ENCODE peak calls at places on chromosome 4, in five cellular contexts. One of them, this sample, is unnamed.

GRCh38 chr4:174972911-174973310 is 54.8 kb downstream of the ADAM29 start:
- ATAC-seq in body of pancreas: no peak
- ATAC-seq in HepG2: no peak
- ATAC-seq in IMR-90: no peak
- ATAC-seq in right lobe of liver: no peak
- ATAC-seq in this sample: no peak

GRCh38 chr4:74397748-74398426 is 32.9 kb downstream of the EREG start:
- ATAC-seq in body of pancreas: no peak
- ATAC-seq in HepG2: no peak
- ATAC-seq in IMR-90: no peak
- ATAC-seq in right lobe of liver: peak
- ATAC-seq in this sample: no peak

GRCh38 chr4:37693450-37694190 is 7.4 kb upstream of the RELL1 start:
- ATAC-seq in body of pancreas: no peak
- ATAC-seq in HepG2: peak
- ATAC-seq in IMR-90: peak
- ATAC-seq in right lobe of liver: no peak
- ATAC-seq in this sample: no peak

GRCh38 chr4:8089862-8090261 is 68.8 kb downstream of the ABLIM2 start:
- ATAC-seq in body of pancreas: no peak
- ATAC-seq in HepG2: no peak
- ATAC-seq in IMR-90: no peak
- ATAC-seq in right lobe of liver: no peak
- ATAC-seq in this sample: peak

GRCh38 chr4:169115144-169115896 is 105.3 kb upstream of the CBR4 start:
- ATAC-seq in body of pancreas: no peak
- ATAC-seq in HepG2: no peak
- ATAC-seq in IMR-90: no peak
- ATAC-seq in right lobe of liver: peak
- ATAC-seq in this sample: no peak

GRCh38 chr4:3267576-3268394 is 18.8 kb downstream of the MSANTD1 start:
- ATAC-seq in body of pancreas: no peak
- ATAC-seq in HepG2: peak
- ATAC-seq in IMR-90: no peak
- ATAC-seq in right lobe of liver: no peak
- ATAC-seq in this sample: no peak

GRCh38 chr4:57206172-57206571 is 96.0 kb upstream of the IGFBP7 start:
- ATAC-seq in body of pancreas: no peak
- ATAC-seq in HepG2: no peak
- ATAC-seq in IMR-90: no peak
- ATAC-seq in right lobe of liver: no peak
- ATAC-seq in this sample: no peak

GRCh38 chr4:23163649-23164436 is 471.1 kb downstream of the GBA3 start:
- ATAC-seq in body of pancreas: no peak
- ATAC-seq in HepG2: no peak
- ATAC-seq in IMR-90: no peak
- ATAC-seq in right lobe of liver: no peak
- ATAC-seq in this sample: no peak

GRCh38 chr4:62644372-62644771 is 1444.2 kb downstream of the ADGRL3 start:
- ATAC-seq in body of pancreas: no peak
- ATAC-seq in HepG2: peak
- ATAC-seq in IMR-90: no peak
- ATAC-seq in right lobe of liver: peak
- ATAC-seq in this sample: no peak

GRCh38 chr4:8402640-8403039 is 37.9 kb downstream of the ACOX3 start:
- ATAC-seq in body of pancreas: peak
- ATAC-seq in HepG2: no peak
- ATAC-seq in IMR-90: no peak
- ATAC-seq in right lobe of liver: peak
- ATAC-seq in this sample: peak

GRCh38 chr4:17324431-17324830 is 187.5 kb downstream of the QDPR start:
- ATAC-seq in body of pancreas: no peak
- ATAC-seq in HepG2: peak
- ATAC-seq in IMR-90: peak
- ATAC-seq in right lobe of liver: peak
- ATAC-seq in this sample: no peak

GRCh38 chr4:5960197-5960880 is 57.9 kb downstream of the C4orf50 start:
- ATAC-seq in body of pancreas: no peak
- ATAC-seq in HepG2: no peak
- ATAC-seq in IMR-90: no peak
- ATAC-seq in right lobe of liver: no peak
- ATAC-seq in this sample: no peak

GRCh38 chr4:94406668-94407437 is 44.9 kb upstream of the PDLIM5 start:
- ATAC-seq in body of pancreas: peak
- ATAC-seq in HepG2: peak
- ATAC-seq in IMR-90: peak
- ATAC-seq in right lobe of liver: peak
- ATAC-seq in this sample: peak

GRCh38 chr4:4859799-4860380 is 425 bp downstream of the MSX1 start:
- ATAC-seq in body of pancreas: peak
- ATAC-seq in HepG2: peak
- ATAC-seq in IMR-90: peak
- ATAC-seq in right lobe of liver: peak
- ATAC-seq in this sample: peak

GRCh38 chr4:89214308-89214707 is 93.3 kb downstream of the GPRIN3 start:
- ATAC-seq in body of pancreas: no peak
- ATAC-seq in HepG2: no peak
- ATAC-seq in IMR-90: no peak
- ATAC-seq in right lobe of liver: no peak
- ATAC-seq in this sample: no peak

GRCh38 chr4:118760092-118760491 is 74.9 kb downstream of the METTL14 start:
- ATAC-seq in body of pancreas: no peak
- ATAC-seq in HepG2: no peak
- ATAC-seq in IMR-90: no peak
- ATAC-seq in right lobe of liver: no peak
- ATAC-seq in this sample: no peak

GRCh38 chr4:77695769-77696168 is 90.1 kb downstream of the CXCL13 start:
- ATAC-seq in body of pancreas: no peak
- ATAC-seq in HepG2: no peak
- ATAC-seq in IMR-90: peak
- ATAC-seq in right lobe of liver: no peak
- ATAC-seq in this sample: no peak

GRCh38 chr4:111631157-111631999 is 513.9 kb upstream of the FAM241A start:
- ATAC-seq in body of pancreas: no peak
- ATAC-seq in HepG2: no peak
- ATAC-seq in IMR-90: no peak
- ATAC-seq in right lobe of liver: peak
- ATAC-seq in this sample: no peak

GRCh38 chr4:38455092-38455855 is 208.7 kb upstream of the KLF3 start:
- ATAC-seq in body of pancreas: no peak
- ATAC-seq in HepG2: no peak
- ATAC-seq in IMR-90: no peak
- ATAC-seq in right lobe of liver: no peak
- ATAC-seq in this sample: no peak

GRCh38 chr4:83010111-83010521 is 507 bp downstream of the LIN54 start:
- ATAC-seq in body of pancreas: no peak
- ATAC-seq in HepG2: no peak
- ATAC-seq in IMR-90: peak
- ATAC-seq in right lobe of liver: no peak
- ATAC-seq in this sample: no peak

GRCh38 chr4:55635282-55635681 is 816 bp downstream of the NMU start:
- ATAC-seq in body of pancreas: no peak
- ATAC-seq in HepG2: no peak
- ATAC-seq in IMR-90: no peak
- ATAC-seq in right lobe of liver: no peak
- ATAC-seq in this sample: no peak

GRCh38 chr4:5752803-5753184 is 41.8 kb downstream of the EVC start:
- ATAC-seq in body of pancreas: peak
- ATAC-seq in HepG2: no peak
- ATAC-seq in IMR-90: no peak
- ATAC-seq in right lobe of liver: no peak
- ATAC-seq in this sample: no peak

GRCh38 chr4:152633118-152633517 is 46.7 kb downstream of the TMEM154 start:
- ATAC-seq in body of pancreas: no peak
- ATAC-seq in HepG2: peak
- ATAC-seq in IMR-90: no peak
- ATAC-seq in right lobe of liver: no peak
- ATAC-seq in this sample: no peak

GRCh38 chr4:138499627-138500026 is 257.5 kb upstream of the SLC7A11 start:
- ATAC-seq in body of pancreas: peak
- ATAC-seq in HepG2: no peak
- ATAC-seq in IMR-90: no peak
- ATAC-seq in right lobe of liver: no peak
- ATAC-seq in this sample: no peak

GRCh38 chr4:39304651-39305050 is 61.5 kb downstream of the RFC1 start:
- ATAC-seq in body of pancreas: no peak
- ATAC-seq in HepG2: no peak
- ATAC-seq in IMR-90: no peak
- ATAC-seq in right lobe of liver: no peak
- ATAC-seq in this sample: no peak

GRCh38 chr4:110586137-110586850 is 36.6 kb downstream of the PITX2 start:
- ATAC-seq in body of pancreas: no peak
- ATAC-seq in HepG2: no peak
- ATAC-seq in IMR-90: peak
- ATAC-seq in right lobe of liver: peak
- ATAC-seq in this sample: peak

GRCh38 chr4:55312491-55313101 is 33.4 kb upstream of the SRD5A3 start:
- ATAC-seq in body of pancreas: peak
- ATAC-seq in HepG2: peak
- ATAC-seq in IMR-90: peak
- ATAC-seq in right lobe of liver: peak
- ATAC-seq in this sample: peak

GRCh38 chr4:1289232-1290164 is at the start of gene MAEA:
- ATAC-seq in body of pancreas: peak
- ATAC-seq in HepG2: peak
- ATAC-seq in IMR-90: peak
- ATAC-seq in right lobe of liver: peak
- ATAC-seq in this sample: peak
- TF ChIP-seq POLR2A in body of pancreas: peak
- TF ChIP-seq POLR2A in HepG2: peak
- TF ChIP-seq POLR2A in IMR-90: peak
- TF ChIP-seq POLR2A in right lobe of liver: peak
- TF ChIP-seq POLR2A in this sample: peak

GRCh38 chr4:1234296-1234695 is 14.6 kb downstream of the CTBP1 start:
- ATAC-seq in body of pancreas: no peak
- ATAC-seq in HepG2: no peak
- ATAC-seq in IMR-90: peak
- ATAC-seq in right lobe of liver: no peak
- ATAC-seq in this sample: peak

GRCh38 chr4:1235381-1236102 is 13.4 kb downstream of the CTBP1 start:
- ATAC-seq in body of pancreas: no peak
- ATAC-seq in HepG2: no peak
- ATAC-seq in IMR-90: no peak
- ATAC-seq in right lobe of liver: no peak
- ATAC-seq in this sample: no peak

GRCh38 chr4:1232661-1233621 is 16.0 kb downstream of the CTBP1 start:
- ATAC-seq in body of pancreas: no peak
- ATAC-seq in HepG2: peak
- ATAC-seq in IMR-90: no peak
- ATAC-seq in right lobe of liver: peak
- ATAC-seq in this sample: peak

GRCh38 chr4:1234811-1235292 is 14.1 kb downstream of the CTBP1 start:
- ATAC-seq in body of pancreas: no peak
- ATAC-seq in HepG2: no peak
- ATAC-seq in IMR-90: no peak
- ATAC-seq in right lobe of liver: no peak
- ATAC-seq in this sample: no peak

GRCh38 chr4:1233641-1234277 is 15.2 kb downstream of the CTBP1 start:
- ATAC-seq in body of pancreas: no peak
- ATAC-seq in HepG2: no peak
- ATAC-seq in IMR-90: peak
- ATAC-seq in right lobe of liver: peak
- ATAC-seq in this sample: peak
- TF ChIP-seq CTCF in body of pancreas: no peak
- TF ChIP-seq CTCF in HepG2: peak
- TF ChIP-seq CTCF in IMR-90: peak
- TF ChIP-seq CTCF in right lobe of liver: peak
- TF ChIP-seq CTCF in this sample: peak

DNA sequence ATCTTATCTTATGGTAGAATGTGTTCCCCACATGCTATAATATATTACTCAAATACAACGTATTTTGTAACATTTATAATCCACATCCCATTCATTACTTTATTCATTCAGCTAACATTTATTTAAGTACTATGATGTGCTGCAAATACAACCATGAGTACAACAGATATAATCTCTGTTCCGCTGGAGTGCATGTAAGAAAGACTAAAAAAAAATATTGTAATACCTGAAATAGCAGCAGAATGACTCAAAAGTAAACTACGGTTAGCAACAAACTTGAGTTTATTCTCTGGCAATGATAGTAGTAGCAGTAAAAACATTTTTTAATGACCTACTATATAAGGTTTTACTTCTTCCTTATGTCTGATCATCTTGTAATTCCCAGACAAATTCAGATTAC is 1776.3 kb downstream of the STIM2 start:
- ATAC-seq in body of pancreas: no peak
- ATAC-seq in HepG2: no peak
- ATAC-seq in IMR-90: peak
- ATAC-seq in right lobe of liver: no peak
- ATAC-seq in this sample: no peak
- TF ChIP-seq POLR2A in body of pancreas: no peak
- TF ChIP-seq POLR2A in HepG2: no peak
- TF ChIP-seq POLR2A in IMR-90: no peak
- TF ChIP-seq POLR2A in right lobe of liver: no peak
- TF ChIP-seq POLR2A in this sample: no peak

GRCh38 chr4:186858355-186858754 is 134.7 kb upstream of the FAT1 start:
- ATAC-seq in body of pancreas: no peak
- ATAC-seq in HepG2: no peak
- ATAC-seq in IMR-90: no peak
- ATAC-seq in right lobe of liver: no peak
- ATAC-seq in this sample: no peak

GRCh38 chr4:186857793-186858192 is 134.1 kb upstream of the FAT1 start:
- ATAC-seq in body of pancreas: no peak
- ATAC-seq in HepG2: no peak
- ATAC-seq in IMR-90: no peak
- ATAC-seq in right lobe of liver: no peak
- ATAC-seq in this sample: no peak

GRCh38 chr4:186854256-186854655 is 130.6 kb upstream of the FAT1 start:
- ATAC-seq in body of pancreas: no peak
- ATAC-seq in HepG2: no peak
- ATAC-seq in IMR-90: no peak
- ATAC-seq in right lobe of liver: no peak
- ATAC-seq in this sample: no peak

GRCh38 chr4:186855111-186855510 is 131.5 kb upstream of the FAT1 start:
- ATAC-seq in body of pancreas: no peak
- ATAC-seq in HepG2: no peak
- ATAC-seq in IMR-90: no peak
- ATAC-seq in right lobe of liver: no peak
- ATAC-seq in this sample: no peak

GRCh38 chr4:186859420-186859819 is 135.8 kb upstream of the FAT1 start:
- ATAC-seq in body of pancreas: no peak
- ATAC-seq in HepG2: no peak
- ATAC-seq in IMR-90: no peak
- ATAC-seq in right lobe of liver: no peak
- ATAC-seq in this sample: no peak
- TF ChIP-seq CTCF in body of pancreas: no peak
- TF ChIP-seq CTCF in HepG2: no peak
- TF ChIP-seq CTCF in IMR-90: no peak
- TF ChIP-seq CTCF in right lobe of liver: no peak
- TF ChIP-seq CTCF in this sample: no peak